ENCODE peak calls at places on chromosomes 6 and 20, in ten cellular contexts. One of them, this sample, is unnamed.

GRCh38 chr6:104566411-104566810 is 293.3 kb downstream of the HACE1 start:
- DNase-seq in HL-60: no peak
- DNase-seq in pancreas: no peak
- DNase-seq in ACHN: no peak
- DNase-seq in KG1: no peak
- DNase-seq in GM12865: no peak
- DNase-seq in spleen: no peak
- DNase-seq in fibroblast of mammary gland: peak
- DNase-seq in stimulated activated CD8-positive, alpha-beta memory T cell treated with anti-CD3 and anti-CD28 coated beads, Interleukin-12 subunit alpha, Interleukin-12 subunit beta, amount 100 ng/mL, for 1 hour: no peak
- DNase-seq in Calu3: no peak
- DNase-seq in this sample: no peak

GRCh38 chr6:10722820-10723651 is at the start of gene TMEM14C:
- DNase-seq in HL-60: peak
- DNase-seq in pancreas: peak
- DNase-seq in ACHN: peak
- DNase-seq in KG1: peak
- DNase-seq in GM12865: peak
- DNase-seq in spleen: peak
- DNase-seq in fibroblast of mammary gland: peak
- DNase-seq in stimulated activated CD8-positive, alpha-beta memory T cell treated with anti-CD3 and anti-CD28 coated beads, Interleukin-12 subunit alpha, Interleukin-12 subunit beta, amount 100 ng/mL, for 1 hour: peak
- DNase-seq in Calu3: peak
- DNase-seq in this sample: peak

GRCh38 chr6:95431637-95432228 is 145.6 kb upstream of the MANEA start:
- DNase-seq in HL-60: peak
- DNase-seq in pancreas: peak
- DNase-seq in ACHN: peak
- DNase-seq in KG1: no peak
- DNase-seq in GM12865: peak
- DNase-seq in spleen: no peak
- DNase-seq in fibroblast of mammary gland: peak
- DNase-seq in stimulated activated CD8-positive, alpha-beta memory T cell treated with anti-CD3 and anti-CD28 coated beads, Interleukin-12 subunit alpha, Interleukin-12 subunit beta, amount 100 ng/mL, for 1 hour: peak
- DNase-seq in Calu3: peak
- DNase-seq in this sample: no peak

GRCh38 chr6:56742122-56742791 is 99.6 kb upstream of the DST start:
- DNase-seq in HL-60: no peak
- DNase-seq in pancreas: no peak
- DNase-seq in ACHN: peak
- DNase-seq in KG1: no peak
- DNase-seq in GM12865: peak
- DNase-seq in spleen: no peak
- DNase-seq in fibroblast of mammary gland: peak
- DNase-seq in stimulated activated CD8-positive, alpha-beta memory T cell treated with anti-CD3 and anti-CD28 coated beads, Interleukin-12 subunit alpha, Interleukin-12 subunit beta, amount 100 ng/mL, for 1 hour: no peak
- DNase-seq in Calu3: no peak
- DNase-seq in this sample: no peak

GRCh38 chr20:4195499-4195898 is 180.1 kb upstream of the RNF24 start:
- DNase-seq in HL-60: no peak
- DNase-seq in pancreas: no peak
- DNase-seq in ACHN: no peak
- DNase-seq in KG1: no peak
- DNase-seq in GM12865: no peak
- DNase-seq in spleen: peak
- DNase-seq in fibroblast of mammary gland: peak
- DNase-seq in stimulated activated CD8-positive, alpha-beta memory T cell treated with anti-CD3 and anti-CD28 coated beads, Interleukin-12 subunit alpha, Interleukin-12 subunit beta, amount 100 ng/mL, for 1 hour: no peak
- DNase-seq in Calu3: no peak
- DNase-seq in this sample: no peak

GRCh38 chr6:16002332-16003196 is 126.3 kb upstream of the MYLIP start:
- DNase-seq in HL-60: no peak
- DNase-seq in pancreas: no peak
- DNase-seq in ACHN: no peak
- DNase-seq in KG1: no peak
- DNase-seq in GM12865: no peak
- DNase-seq in spleen: no peak
- DNase-seq in fibroblast of mammary gland: no peak
- DNase-seq in stimulated activated CD8-positive, alpha-beta memory T cell treated with anti-CD3 and anti-CD28 coated beads, Interleukin-12 subunit alpha, Interleukin-12 subunit beta, amount 100 ng/mL, for 1 hour: no peak
- DNase-seq in Calu3: no peak
- DNase-seq in this sample: no peak

GRCh38 chr6:10030942-10031537 is 383.8 kb downstream of the TFAP2A start:
- DNase-seq in HL-60: no peak
- DNase-seq in pancreas: no peak
- DNase-seq in ACHN: peak
- DNase-seq in KG1: peak
- DNase-seq in GM12865: peak
- DNase-seq in spleen: no peak
- DNase-seq in fibroblast of mammary gland: no peak
- DNase-seq in stimulated activated CD8-positive, alpha-beta memory T cell treated with anti-CD3 and anti-CD28 coated beads, Interleukin-12 subunit alpha, Interleukin-12 subunit beta, amount 100 ng/mL, for 1 hour: no peak
- DNase-seq in Calu3: no peak
- DNase-seq in this sample: no peak

GRCh38 chr20:47198254-47198671 is 158.2 kb downstream of the ZMYND8 start:
- DNase-seq in HL-60: no peak
- DNase-seq in pancreas: no peak
- DNase-seq in ACHN: no peak
- DNase-seq in KG1: no peak
- DNase-seq in GM12865: peak
- DNase-seq in spleen: no peak
- DNase-seq in fibroblast of mammary gland: peak
- DNase-seq in stimulated activated CD8-positive, alpha-beta memory T cell treated with anti-CD3 and anti-CD28 coated beads, Interleukin-12 subunit alpha, Interleukin-12 subunit beta, amount 100 ng/mL, for 1 hour: no peak
- DNase-seq in Calu3: no peak
- DNase-seq in this sample: no peak

GRCh38 chr6:31795616-31796298 is at the start of gene VARS1:
- DNase-seq in HL-60: peak
- DNase-seq in pancreas: peak
- DNase-seq in ACHN: peak
- DNase-seq in KG1: peak
- DNase-seq in GM12865: peak
- DNase-seq in spleen: peak
- DNase-seq in fibroblast of mammary gland: peak
- DNase-seq in stimulated activated CD8-positive, alpha-beta memory T cell treated with anti-CD3 and anti-CD28 coated beads, Interleukin-12 subunit alpha, Interleukin-12 subunit beta, amount 100 ng/mL, for 1 hour: peak
- DNase-seq in Calu3: peak
- DNase-seq in this sample: peak

GRCh38 chr6:19301980-19302379 is 535.2 kb upstream of the ID4 start:
- DNase-seq in HL-60: no peak
- DNase-seq in pancreas: no peak
- DNase-seq in ACHN: no peak
- DNase-seq in KG1: no peak
- DNase-seq in GM12865: no peak
- DNase-seq in spleen: no peak
- DNase-seq in fibroblast of mammary gland: peak
- DNase-seq in stimulated activated CD8-positive, alpha-beta memory T cell treated with anti-CD3 and anti-CD28 coated beads, Interleukin-12 subunit alpha, Interleukin-12 subunit beta, amount 100 ng/mL, for 1 hour: no peak
- DNase-seq in Calu3: no peak
- DNase-seq in this sample: no peak

GRCh38 chr6:124536792-124537191 is 425.4 kb upstream of the RNF217 start:
- DNase-seq in HL-60: no peak
- DNase-seq in pancreas: no peak
- DNase-seq in ACHN: no peak
- DNase-seq in KG1: no peak
- DNase-seq in GM12865: no peak
- DNase-seq in spleen: no peak
- DNase-seq in fibroblast of mammary gland: no peak
- DNase-seq in stimulated activated CD8-positive, alpha-beta memory T cell treated with anti-CD3 and anti-CD28 coated beads, Interleukin-12 subunit alpha, Interleukin-12 subunit beta, amount 100 ng/mL, for 1 hour: no peak
- DNase-seq in Calu3: no peak
- DNase-seq in this sample: no peak

GRCh38 chr6:43995137-43995536 is 132.1 kb downstream of the MRPL14 start:
- DNase-seq in HL-60: no peak
- DNase-seq in pancreas: no peak
- DNase-seq in ACHN: no peak
- DNase-seq in KG1: no peak
- DNase-seq in GM12865: no peak
- DNase-seq in spleen: no peak
- DNase-seq in fibroblast of mammary gland: no peak
- DNase-seq in stimulated activated CD8-positive, alpha-beta memory T cell treated with anti-CD3 and anti-CD28 coated beads, Interleukin-12 subunit alpha, Interleukin-12 subunit beta, amount 100 ng/mL, for 1 hour: no peak
- DNase-seq in Calu3: no peak
- DNase-seq in this sample: no peak

GRCh38 chr6:139644821-139645220 is 270.4 kb upstream of the CITED2 start:
- DNase-seq in HL-60: no peak
- DNase-seq in pancreas: no peak
- DNase-seq in ACHN: no peak
- DNase-seq in KG1: no peak
- DNase-seq in GM12865: no peak
- DNase-seq in spleen: no peak
- DNase-seq in fibroblast of mammary gland: peak
- DNase-seq in stimulated activated CD8-positive, alpha-beta memory T cell treated with anti-CD3 and anti-CD28 coated beads, Interleukin-12 subunit alpha, Interleukin-12 subunit beta, amount 100 ng/mL, for 1 hour: no peak
- DNase-seq in Calu3: no peak
- DNase-seq in this sample: no peak

GRCh38 chr20:1377984-1378742 is 14.7 kb downstream of the FKBP1A start:
- DNase-seq in HL-60: no peak
- DNase-seq in pancreas: no peak
- DNase-seq in ACHN: peak
- DNase-seq in KG1: no peak
- DNase-seq in GM12865: no peak
- DNase-seq in spleen: no peak
- DNase-seq in fibroblast of mammary gland: peak
- DNase-seq in stimulated activated CD8-positive, alpha-beta memory T cell treated with anti-CD3 and anti-CD28 coated beads, Interleukin-12 subunit alpha, Interleukin-12 subunit beta, amount 100 ng/mL, for 1 hour: no peak
- DNase-seq in Calu3: peak
- DNase-seq in this sample: no peak

GRCh38 chr6:45709834-45710233 is 305.8 kb downstream of the CLIC5 start:
- DNase-seq in HL-60: no peak
- DNase-seq in pancreas: no peak
- DNase-seq in ACHN: no peak
- DNase-seq in KG1: no peak
- DNase-seq in GM12865: peak
- DNase-seq in spleen: no peak
- DNase-seq in fibroblast of mammary gland: no peak
- DNase-seq in stimulated activated CD8-positive, alpha-beta memory T cell treated with anti-CD3 and anti-CD28 coated beads, Interleukin-12 subunit alpha, Interleukin-12 subunit beta, amount 100 ng/mL, for 1 hour: no peak
- DNase-seq in Calu3: no peak
- DNase-seq in this sample: no peak

GRCh38 chr6:91438570-91438969 is 851.7 kb upstream of the MAP3K7 start:
- DNase-seq in HL-60: no peak
- DNase-seq in pancreas: no peak
- DNase-seq in ACHN: no peak
- DNase-seq in KG1: no peak
- DNase-seq in GM12865: no peak
- DNase-seq in spleen: no peak
- DNase-seq in fibroblast of mammary gland: no peak
- DNase-seq in stimulated activated CD8-positive, alpha-beta memory T cell treated with anti-CD3 and anti-CD28 coated beads, Interleukin-12 subunit alpha, Interleukin-12 subunit beta, amount 100 ng/mL, for 1 hour: no peak
- DNase-seq in Calu3: no peak
- DNase-seq in this sample: no peak

GRCh38 chr6:107292570-107293285 is 166.6 kb downstream of the PDSS2 start:
- DNase-seq in HL-60: no peak
- DNase-seq in pancreas: no peak
- DNase-seq in ACHN: no peak
- DNase-seq in KG1: no peak
- DNase-seq in GM12865: no peak
- DNase-seq in spleen: no peak
- DNase-seq in fibroblast of mammary gland: no peak
- DNase-seq in stimulated activated CD8-positive, alpha-beta memory T cell treated with anti-CD3 and anti-CD28 coated beads, Interleukin-12 subunit alpha, Interleukin-12 subunit beta, amount 100 ng/mL, for 1 hour: no peak
- DNase-seq in Calu3: no peak
- DNase-seq in this sample: no peak

GRCh38 chr6:38176797-38177751 is 357.5 kb downstream of the ZFAND3 start:
- DNase-seq in HL-60: no peak
- DNase-seq in pancreas: no peak
- DNase-seq in ACHN: no peak
- DNase-seq in KG1: no peak
- DNase-seq in GM12865: no peak
- DNase-seq in spleen: peak
- DNase-seq in fibroblast of mammary gland: peak
- DNase-seq in stimulated activated CD8-positive, alpha-beta memory T cell treated with anti-CD3 and anti-CD28 coated beads, Interleukin-12 subunit alpha, Interleukin-12 subunit beta, amount 100 ng/mL, for 1 hour: no peak
- DNase-seq in Calu3: peak
- DNase-seq in this sample: no peak

GRCh38 chr6:6333498-6333897 is 13.0 kb upstream of the F13A1 start:
- DNase-seq in HL-60: no peak
- DNase-seq in pancreas: no peak
- DNase-seq in ACHN: no peak
- DNase-seq in KG1: no peak
- DNase-seq in GM12865: peak
- DNase-seq in spleen: no peak
- DNase-seq in fibroblast of mammary gland: no peak
- DNase-seq in stimulated activated CD8-positive, alpha-beta memory T cell treated with anti-CD3 and anti-CD28 coated beads, Interleukin-12 subunit alpha, Interleukin-12 subunit beta, amount 100 ng/mL, for 1 hour: no peak
- DNase-seq in Calu3: no peak
- DNase-seq in this sample: no peak

GRCh38 chr6:50936277-50936681 is 117.6 kb downstream of the TFAP2B start:
- DNase-seq in HL-60: no peak
- DNase-seq in pancreas: no peak
- DNase-seq in ACHN: no peak
- DNase-seq in KG1: no peak
- DNase-seq in GM12865: no peak
- DNase-seq in spleen: no peak
- DNase-seq in fibroblast of mammary gland: peak
- DNase-seq in stimulated activated CD8-positive, alpha-beta memory T cell treated with anti-CD3 and anti-CD28 coated beads, Interleukin-12 subunit alpha, Interleukin-12 subunit beta, amount 100 ng/mL, for 1 hour: no peak
- DNase-seq in Calu3: no peak
- DNase-seq in this sample: no peak

GRCh38 chr6:56040271-56040670 is 164.9 kb upstream of the BMP5 start:
- DNase-seq in HL-60: no peak
- DNase-seq in pancreas: no peak
- DNase-seq in ACHN: no peak
- DNase-seq in KG1: no peak
- DNase-seq in GM12865: no peak
- DNase-seq in spleen: no peak
- DNase-seq in fibroblast of mammary gland: peak
- DNase-seq in stimulated activated CD8-positive, alpha-beta memory T cell treated with anti-CD3 and anti-CD28 coated beads, Interleukin-12 subunit alpha, Interleukin-12 subunit beta, amount 100 ng/mL, for 1 hour: no peak
- DNase-seq in Calu3: no peak
- DNase-seq in this sample: no peak

GRCh38 chr6:33788694-33789549 is at the start of gene LEMD2:
- DNase-seq in HL-60: peak
- DNase-seq in pancreas: peak
- DNase-seq in ACHN: peak
- DNase-seq in KG1: peak
- DNase-seq in GM12865: peak
- DNase-seq in spleen: peak
- DNase-seq in fibroblast of mammary gland: peak
- DNase-seq in stimulated activated CD8-positive, alpha-beta memory T cell treated with anti-CD3 and anti-CD28 coated beads, Interleukin-12 subunit alpha, Interleukin-12 subunit beta, amount 100 ng/mL, for 1 hour: peak
- DNase-seq in Calu3: peak
- DNase-seq in this sample: peak

GRCh38 chr6:21753571-21754108 is 160.1 kb downstream of the SOX4 start:
- DNase-seq in HL-60: no peak
- DNase-seq in pancreas: no peak
- DNase-seq in ACHN: no peak
- DNase-seq in KG1: no peak
- DNase-seq in GM12865: no peak
- DNase-seq in spleen: no peak
- DNase-seq in fibroblast of mammary gland: peak
- DNase-seq in stimulated activated CD8-positive, alpha-beta memory T cell treated with anti-CD3 and anti-CD28 coated beads, Interleukin-12 subunit alpha, Interleukin-12 subunit beta, amount 100 ng/mL, for 1 hour: no peak
- DNase-seq in Calu3: no peak
- DNase-seq in this sample: no peak

GRCh38 chr6:108312604-108313003 is 17.8 kb downstream of the AFG1L start:
- DNase-seq in HL-60: no peak
- DNase-seq in pancreas: no peak
- DNase-seq in ACHN: no peak
- DNase-seq in KG1: no peak
- DNase-seq in GM12865: no peak
- DNase-seq in spleen: no peak
- DNase-seq in fibroblast of mammary gland: no peak
- DNase-seq in stimulated activated CD8-positive, alpha-beta memory T cell treated with anti-CD3 and anti-CD28 coated beads, Interleukin-12 subunit alpha, Interleukin-12 subunit beta, amount 100 ng/mL, for 1 hour: no peak
- DNase-seq in Calu3: no peak
- DNase-seq in this sample: no peak

GRCh38 chr6:119643866-119644265 is 294.3 kb upstream of the MAN1A1 start:
- DNase-seq in HL-60: no peak
- DNase-seq in pancreas: no peak
- DNase-seq in ACHN: no peak
- DNase-seq in KG1: no peak
- DNase-seq in GM12865: no peak
- DNase-seq in spleen: no peak
- DNase-seq in fibroblast of mammary gland: no peak
- DNase-seq in stimulated activated CD8-positive, alpha-beta memory T cell treated with anti-CD3 and anti-CD28 coated beads, Interleukin-12 subunit alpha, Interleukin-12 subunit beta, amount 100 ng/mL, for 1 hour: no peak
- DNase-seq in Calu3: no peak
- DNase-seq in this sample: peak

GRCh38 chr6:46688117-46688965 is 656 bp downstream of the TDRD6 start:
- DNase-seq in HL-60: no peak
- DNase-seq in pancreas: no peak
- DNase-seq in ACHN: no peak
- DNase-seq in KG1: no peak
- DNase-seq in GM12865: no peak
- DNase-seq in spleen: peak
- DNase-seq in fibroblast of mammary gland: no peak
- DNase-seq in stimulated activated CD8-positive, alpha-beta memory T cell treated with anti-CD3 and anti-CD28 coated beads, Interleukin-12 subunit alpha, Interleukin-12 subunit beta, amount 100 ng/mL, for 1 hour: no peak
- DNase-seq in Calu3: no peak
- DNase-seq in this sample: no peak

GRCh38 chr20:16243470-16243869 is 329.8 kb downstream of the KIF16B start:
- DNase-seq in HL-60: no peak
- DNase-seq in pancreas: no peak
- DNase-seq in ACHN: no peak
- DNase-seq in KG1: no peak
- DNase-seq in GM12865: peak
- DNase-seq in spleen: no peak
- DNase-seq in fibroblast of mammary gland: no peak
- DNase-seq in stimulated activated CD8-positive, alpha-beta memory T cell treated with anti-CD3 and anti-CD28 coated beads, Interleukin-12 subunit alpha, Interleukin-12 subunit beta, amount 100 ng/mL, for 1 hour: no peak
- DNase-seq in Calu3: no peak
- DNase-seq in this sample: no peak

GRCh38 chr20:58135441-58136170 is 92.8 kb downstream of the ANKRD60 start:
- DNase-seq in HL-60: no peak
- DNase-seq in pancreas: no peak
- DNase-seq in ACHN: no peak
- DNase-seq in KG1: no peak
- DNase-seq in GM12865: no peak
- DNase-seq in spleen: no peak
- DNase-seq in fibroblast of mammary gland: no peak
- DNase-seq in stimulated activated CD8-positive, alpha-beta memory T cell treated with anti-CD3 and anti-CD28 coated beads, Interleukin-12 subunit alpha, Interleukin-12 subunit beta, amount 100 ng/mL, for 1 hour: no peak
- DNase-seq in Calu3: peak
- DNase-seq in this sample: no peak